ENCODE peak calls at places on chromosomes 11 and 22, in four cellular contexts. R is NCI-H1092, F is fibroblast of the aortic adventitia, H is GM20000. Q is an unnamed sample.

GRCh38 chr22:45329536-45329936 is 19.8 kb downstream of the FAM118A start:
- DNase-seq in R (peak), F (no peak), H (no peak), Q (no peak)

GRCh38 chr22:42596863-42597530 is 17.7 kb downstream of the POLDIP3 start:
- DNase-seq in R (no peak), F (no peak), H (no peak), Q (no peak)

GRCh38 chr11:70137383-70137782 is 59.3 kb downstream of the ANO1 start:
- DNase-seq in R (no peak), F (no peak), H (no peak), Q (no peak)

GRCh38 chr11:76225122-76225584 is 18.9 kb upstream of the WNT11 start:
- DNase-seq in R (no peak), F (peak), H (no peak), Q (no peak)

GRCh38 chr22:38567531-38568245 is 2.3 kb downstream of the DMC1 start:
- DNase-seq in R (no peak), F (no peak), H (no peak), Q (no peak)

GRCh38 chr11:117230286-117230961 is 1.4 kb downstream of the PCSK7 start:
- DNase-seq in R (no peak), F (no peak), H (peak), Q (no peak)

GRCh38 chr11:26297179-26297970 is 34.6 kb upstream of the ANO3 start:
- DNase-seq in R (peak), F (peak), H (peak), Q (no peak)

GRCh38 chr11:16169541-16169940 is 186.8 kb downstream of the SOX6 start:
- DNase-seq in R (no peak), F (peak), H (no peak), Q (no peak)

GRCh38 chr11:119728651-119729580 is at the start of gene NECTIN1:
- DNase-seq in R (peak), F (peak), H (peak), Q (no peak)

GRCh38 chr11:13776134-13776815 is 107.8 kb downstream of the FAR1 start:
- DNase-seq in R (no peak), F (no peak), H (no peak), Q (no peak)

GRCh38 chr11:77547863-77548551 is 41.7 kb upstream of the AQP11 start:
- DNase-seq in R (peak), F (peak), H (peak), Q (peak)

GRCh38 chr22:37196539-37197450 is 8.7 kb upstream of the C1QTNF6 start:
- DNase-seq in R (no peak), F (peak), H (no peak), Q (no peak)

GRCh38 chr11:44484211-44484610 is 81.3 kb upstream of the CD82 start:
- DNase-seq in R (peak), F (peak), H (peak), Q (no peak)

GRCh38 chr22:33451851-33452469 is 393.8 kb upstream of the SYN3 start:
- DNase-seq in R (no peak), F (no peak), H (no peak), Q (no peak)

GRCh38 chr11:79418241-79418640 is 22.6 kb downstream of the TENM4 start:
- DNase-seq in R (no peak), F (no peak), H (no peak), Q (no peak)

GRCh38 chr11:67286621-67287333 is 2.3 kb upstream of the ANKRD13D start:
- DNase-seq in R (no peak), F (no peak), H (no peak), Q (no peak)

GRCh38 chr11:90874281-90874680 is 651.4 kb upstream of the CHORDC1 start:
- DNase-seq in R (no peak), F (no peak), H (no peak), Q (no peak)

GRCh38 chr11:48005133-48005532 is 24.8 kb downstream of the PTPRJ start:
- DNase-seq in R (no peak), F (peak), H (no peak), Q (no peak)

GRCh38 chr11:128367573-128367972 is 219.8 kb downstream of the ETS1 start:
- DNase-seq in R (no peak), F (no peak), H (no peak), Q (no peak)

GRCh38 chr11:86869966-86870570 is 69.7 kb downstream of the PRSS23 start:
- DNase-seq in R (peak), F (peak), H (peak), Q (peak)

GRCh38 chr22:48980918-48981317 is 846.8 kb downstream of the BRD1 start:
- DNase-seq in R (no peak), F (no peak), H (no peak), Q (no peak)

GRCh38 chr11:37072538-37072937 is 474.5 kb upstream of the RAG2 start:
- DNase-seq in R (no peak), F (peak), H (no peak), Q (no peak)

GRCh38 chr11:62573592-62574362 is at the start of gene EEF1G:
- DNase-seq in R (peak), F (peak), H (peak), Q (peak)

GRCh38 chr11:116733959-116734517 is 38.7 kb downstream of the BUD13 start:
- DNase-seq in R (no peak), F (no peak), H (no peak), Q (no peak)

GRCh38 chr11:82980292-82980691 is 78.8 kb downstream of the DDIAS start:
- DNase-seq in R (no peak), F (peak), H (no peak), Q (no peak)

GRCh38 chr11:60866911-60867870 is at the start of gene ZP1:
- DNase-seq in R (peak), F (no peak), H (no peak), Q (peak)

GRCh38 chr11:71302534-71302909 is 50.1 kb upstream of the SHANK2 start:
- DNase-seq in R (no peak), F (no peak), H (no peak), Q (no peak)

GRCh38 chr11:122754553-122755322 is 83.6 kb upstream of the CRTAM start:
- DNase-seq in R (no peak), F (no peak), H (peak), Q (no peak)

GRCh38 chr11:57213282-57214086 is 23.6 kb downstream of the APLNR start:
- DNase-seq in R (peak), F (peak), H (no peak), Q (no peak)

GRCh38 chr11:116925050-116925449 is 87.6 kb upstream of the APOA1 start:
- DNase-seq in R (no peak), F (no peak), H (no peak), Q (no peak)

GRCh38 chr11:70503201-70503877 is 105.0 kb downstream of the CTTN start:
- DNase-seq in R (peak), F (no peak), H (no peak), Q (no peak)

GRCh38 chr22:46096051-46096450 is 54.3 kb upstream of the PPARA start:
- DNase-seq in R (no peak), F (no peak), H (no peak), Q (no peak)

GRCh38 chr11:95680169-95680929 is 109.2 kb downstream of the FAM76B start:
- DNase-seq in R (no peak), F (peak), H (peak), Q (no peak)

GRCh38 chr22:42396621-42397331 is 35.4 kb downstream of the NFAM1 start:
- DNase-seq in R (no peak), F (no peak), H (peak), Q (no peak)

Q was measured in NCI-H1417 treated with DMSO at 0.1 percent for 48 hours.